ENCODE peak calls at places on chromosomes 6 and 20, in seven cellular contexts. O, H, I, A, J, C and R are unnamed samples.

GRCh38 chr6:106684011-106684410 is 54.6 kb downstream of the QRSL1 start:
- DNase-seq in O (no peak), H (no peak), I (no peak), A (no peak), J (no peak), C (no peak), R (no peak)

GRCh38 chr20:32790751-32791057 is 28.5 kb downstream of the DNMT3B start:
- DNase-seq in O (no peak), H (no peak), I (no peak), A (no peak), J (no peak), C (no peak), R (no peak)

GRCh38 chr20:56606174-56606945 is 22.7 kb upstream of the TFAP2C start:
- DNase-seq in O (no peak), H (no peak), I (no peak), A (no peak), J (no peak), C (no peak), R (no peak)

GRCh38 chr6:14274552-14275492 is 157.2 kb downstream of the CD83 start:
- DNase-seq in O (no peak), H (no peak), I (no peak), A (no peak), J (no peak), C (no peak), R (no peak)

GRCh38 chr20:5945963-5946362 is 4.4 kb downstream of the TRMT6 start:
- DNase-seq in O (no peak), H (peak; percentile 60), I (no peak), A (no peak), J (no peak), C (peak; percentile 36), R (peak; percentile 93)

GRCh38 chr6:6724319-6725119 is 136.0 kb downstream of the LY86 start:
- DNase-seq in O (peak; percentile 33), H (peak; percentile 87), I (peak; percentile 86), A (peak; percentile 40), J (peak; percentile 86), C (peak; percentile 90), R (peak; percentile 76)

GRCh38 chr6:12751694-12752304 is 35.2 kb downstream of the PHACTR1 start:
- DNase-seq in O (no peak), H (peak; percentile 61), I (peak; percentile 67), A (no peak), J (no peak), C (peak; percentile 40), R (peak; percentile 12)

GRCh38 chr20:61639200-61639599 is 387.1 kb downstream of the CDH4 start:
- DNase-seq in O (no peak), H (peak; percentile 23), I (no peak), A (no peak), J (no peak), C (no peak), R (peak; percentile 33)

GRCh38 chr6:12275084-12275483 is 15.1 kb upstream of the EDN1 start:
- DNase-seq in O (no peak), H (peak; percentile 34), I (no peak), A (no peak), J (no peak), C (no peak), R (no peak)

GRCh38 chr6:101537917-101538316 is 144.4 kb downstream of the GRIK2 start:
- DNase-seq in O (no peak), H (peak; percentile 16), I (no peak), A (no peak), J (no peak), C (no peak), R (peak; percentile 40)

GRCh38 chr6:133184798-133185380 is 56.3 kb upstream of the EYA4 start:
- DNase-seq in O (no peak), H (peak; percentile 62), I (no peak), A (no peak), J (no peak), C (peak; percentile 32), R (peak; percentile 53)

GRCh38 chr6:11229267-11230043 is 3.0 kb downstream of the NEDD9 start:
- DNase-seq in O (no peak), H (peak; percentile 58), I (no peak), A (no peak), J (no peak), C (peak; percentile 32), R (no peak)

GRCh38 chr6:29624520-29624961 is 8.4 kb downstream of the GABBR1 start:
- DNase-seq in O (no peak), H (peak; percentile 77), I (no peak), A (no peak), J (no peak), C (no peak), R (no peak)

GRCh38 chr6:170129691-170130171 is 161.1 kb downstream of the DLL1 start:
- DNase-seq in O (no peak), H (peak; percentile 15), I (no peak), A (no peak), J (peak; percentile 80), C (no peak), R (no peak)

GRCh38 chr6:3162067-3162497 is 4.7 kb upstream of the TUBB2A start:
- DNase-seq in O (no peak), H (peak; percentile 40), I (no peak), A (no peak), J (no peak), C (no peak), R (no peak)

GRCh38 chr6:40146902-40147301 is 212.6 kb upstream of the MOCS1 start:
- DNase-seq in O (no peak), H (no peak), I (no peak), A (no peak), J (no peak), C (no peak), R (no peak)

GRCh38 chr6:35267897-35268296 is 8.4 kb downstream of the ZNF76 start:
- DNase-seq in O (no peak), H (no peak), I (no peak), A (no peak), J (no peak), C (no peak), R (no peak)

GRCh38 chr6:102660288-102660687 is 1266.8 kb downstream of the GRIK2 start:
- DNase-seq in O (no peak), H (peak; percentile 1), I (no peak), A (no peak), J (no peak), C (no peak), R (no peak)

GRCh38 chr6:127302728-127303675 is 36.3 kb downstream of the RNF146 start:
- DNase-seq in O (peak; percentile 36), H (peak; percentile 66), I (peak; percentile 15), A (peak; percentile 17), J (no peak), C (peak; percentile 81), R (peak; percentile 48)

GRCh38 chr6:140538926-140539325 is 1164.5 kb upstream of the CITED2 start:
- DNase-seq in O (no peak), H (peak; percentile 66), I (no peak), A (no peak), J (no peak), C (no peak), R (peak; percentile 19)

GRCh38 chr6:129390900-129391299 is 319.1 kb downstream of the ARHGAP18 start:
- DNase-seq in O (no peak), H (peak; percentile 29), I (no peak), A (no peak), J (no peak), C (no peak), R (peak; percentile 12)

GRCh38 chr6:140871911-140872310 is 1260.8 kb upstream of the GJE1 start:
- DNase-seq in O (no peak), H (peak; percentile 71), I (no peak), A (no peak), J (no peak), C (no peak), R (peak; percentile 83)

GRCh38 chr6:28863607-28864320 is 60.0 kb downstream of the TRIM27 start:
- DNase-seq in O (peak; percentile 73), H (peak; percentile 89), I (peak; percentile 70), A (peak; percentile 75), J (peak; percentile 86), C (peak; percentile 91), R (peak; percentile 82)

GRCh38 chr6:135251416-135251815 is 70.3 kb downstream of the MYB start:
- DNase-seq in O (no peak), H (no peak), I (no peak), A (no peak), J (no peak), C (no peak), R (no peak)

GRCh38 chr20:13844296-13844695 is 59.5 kb downstream of the NDUFAF5 start:
- DNase-seq in O (no peak), H (no peak), I (no peak), A (no peak), J (no peak), C (no peak), R (no peak)

GRCh38 chr6:139891471-139891870 is 517.0 kb upstream of the CITED2 start:
- DNase-seq in O (no peak), H (peak; percentile 25), I (no peak), A (no peak), J (no peak), C (no peak), R (peak; percentile 91)

GRCh38 chr6:7152467-7152866 is 44.7 kb downstream of the RREB1 start:
- DNase-seq in O (no peak), H (no peak), I (no peak), A (no peak), J (no peak), C (no peak), R (no peak)

GRCh38 chr6:11729083-11729482 is 49.5 kb downstream of the ADTRP start:
- DNase-seq in O (no peak), H (no peak), I (no peak), A (no peak), J (no peak), C (no peak), R (no peak)

GRCh38 chr20:58331961-58332551 is 22.5 kb downstream of the RAB22A start:
- DNase-seq in O (no peak), H (no peak), I (no peak), A (no peak), J (no peak), C (no peak), R (no peak)

GRCh38 chr6:33632603-33633039 is 11.5 kb downstream of the ITPR3 start:
- DNase-seq in O (peak; percentile 22), H (peak; percentile 55), I (peak; percentile 78), A (peak; percentile 35), J (peak; percentile 82), C (peak; percentile 43), R (no peak)

GRCh38 chr6:455835-456234 is 64.3 kb downstream of the IRF4 start:
- DNase-seq in O (no peak), H (no peak), I (no peak), A (no peak), J (no peak), C (no peak), R (no peak)